ENCODE peak calls at places on chromosomes 16 and 17, in nine cellular contexts. J is astrocyte of the cerebellum; H is A549; U is left ventricle myocardium inferior; K is esophagus squamous epithelium; W is BJ; M is upper lobe of right lung; A is CD4-positive, alpha-beta T cell; Q is fibroblast of pulmonary artery. V is an unnamed sample.

GRCh38 chr17:16918443-16918842 is 53.5 kb downstream of the TNFRSF13B start:
- DNase-seq in J (no peak), H (no peak), U (no peak), K (no peak), W (no peak), M (no peak), A (no peak), Q (no peak), V (no peak)

GRCh38 chr16:86297391-86297790 is 212.9 kb upstream of the FOXF1 start:
- DNase-seq in J (no peak), H (no peak), U (no peak), K (no peak), W (no peak), M (no peak), A (no peak), Q (no peak), V (no peak)

GRCh38 chr16:56911771-56912541 is 20.0 kb upstream of the HERPUD1 start:
- DNase-seq in J (no peak), H (no peak), U (peak; percentile 23), K (no peak), W (no peak), M (peak; percentile 75), A (no peak), Q (peak; percentile 84), V (no peak)

GRCh38 chr17:39077252-39077651 is 74.2 kb downstream of the PLXDC1 start:
- DNase-seq in J (no peak), H (no peak), U (no peak), K (no peak), W (no peak), M (no peak), A (no peak), Q (no peak), V (no peak)

GRCh38 chr17:77530591-77530990 is 389.8 kb downstream of the SEC14L1 start:
- DNase-seq in J (no peak), H (no peak), U (no peak), K (no peak), W (no peak), M (peak; percentile 27), A (no peak), Q (no peak), V (no peak)

GRCh38 chr17:47204722-47205418 is 4.3 kb upstream of the MYL4 start:
- DNase-seq in J (no peak), H (no peak), U (peak; percentile 34), K (no peak), W (no peak), M (no peak), A (peak; percentile 14), Q (no peak), V (no peak)

GRCh38 chr16:79970091-79970490 is 369.6 kb upstream of the MAF start:
- DNase-seq in J (no peak), H (no peak), U (no peak), K (no peak), W (no peak), M (no peak), A (no peak), Q (no peak), V (no peak)

GRCh38 chr17:40322417-40323315 is 13.7 kb downstream of the RARA start:
- DNase-seq in J (no peak), H (peak; percentile 82), U (peak; percentile 74), K (peak; percentile 57), W (no peak), M (peak; percentile 89), A (peak; percentile 73), Q (peak; percentile 93), V (peak; percentile 65)

GRCh38 chr17:58328195-58329034 is at the start of gene TSPOAP1:
- DNase-seq in J (no peak), H (no peak), U (peak; percentile 19), K (no peak), W (no peak), M (peak; percentile 70), A (peak; percentile 71), Q (no peak), V (no peak)

GRCh38 chr16:78340590-78340989 is 241.1 kb downstream of the WWOX start:
- DNase-seq in J (no peak), H (no peak), U (no peak), K (no peak), W (no peak), M (no peak), A (no peak), Q (no peak), V (no peak)

GRCh38 chr17:1179635-1180433 is at the start of gene ABR:
- DNase-seq in J (no peak), H (no peak), U (peak; percentile 55), K (no peak), W (no peak), M (peak; percentile 83), A (peak; percentile 50), Q (peak; percentile 32), V (no peak)

GRCh38 chr17:15384142-15384803 is 42.9 kb upstream of the TEKT3 start:
- DNase-seq in J (no peak), H (no peak), U (peak; percentile 71), K (no peak), W (no peak), M (no peak), A (no peak), Q (peak; percentile 69), V (no peak)

GRCh38 chr17:19905514-19905913 is 37.8 kb upstream of the ULK2 start:
- DNase-seq in J (no peak), H (no peak), U (no peak), K (no peak), W (no peak), M (no peak), A (no peak), Q (no peak), V (no peak)

GRCh38 chr17:14760212-14760611 is 459.3 kb downstream of the HS3ST3B1 start:
- DNase-seq in J (no peak), H (no peak), U (no peak), K (no peak), W (no peak), M (no peak), A (no peak), Q (no peak), V (no peak)

DNA sequence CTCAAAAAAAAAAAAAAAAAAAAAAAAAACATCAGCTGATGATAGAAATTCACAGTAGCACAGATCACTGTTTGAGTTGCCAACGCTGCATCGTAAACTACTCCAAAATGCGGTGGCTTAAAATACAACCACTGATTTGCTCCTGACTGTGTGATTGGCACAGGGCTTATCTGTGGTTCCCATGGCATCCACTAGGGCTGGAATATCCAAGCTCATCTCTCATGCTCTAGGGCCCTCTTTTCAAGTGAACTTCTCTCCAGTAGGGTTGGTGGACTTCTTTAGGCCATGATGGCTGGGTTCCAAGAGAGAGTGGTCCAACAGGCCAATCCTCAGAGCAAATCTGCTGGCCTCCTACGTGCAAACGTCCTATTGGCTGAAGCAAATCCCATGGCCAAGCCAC is 15.9 kb upstream of the GPRC5B start:
- DNase-seq in J (no peak), H (no peak), U (no peak), K (no peak), W (no peak), M (no peak), A (no peak), Q (no peak), V (no peak)
- TF ChIP-seq CTCF in J (peak; percentile 5), H (no peak), U (no peak), K (no peak), W (peak; percentile 7), M (no peak), A (no peak), Q (no peak), V (no peak)

DNA sequence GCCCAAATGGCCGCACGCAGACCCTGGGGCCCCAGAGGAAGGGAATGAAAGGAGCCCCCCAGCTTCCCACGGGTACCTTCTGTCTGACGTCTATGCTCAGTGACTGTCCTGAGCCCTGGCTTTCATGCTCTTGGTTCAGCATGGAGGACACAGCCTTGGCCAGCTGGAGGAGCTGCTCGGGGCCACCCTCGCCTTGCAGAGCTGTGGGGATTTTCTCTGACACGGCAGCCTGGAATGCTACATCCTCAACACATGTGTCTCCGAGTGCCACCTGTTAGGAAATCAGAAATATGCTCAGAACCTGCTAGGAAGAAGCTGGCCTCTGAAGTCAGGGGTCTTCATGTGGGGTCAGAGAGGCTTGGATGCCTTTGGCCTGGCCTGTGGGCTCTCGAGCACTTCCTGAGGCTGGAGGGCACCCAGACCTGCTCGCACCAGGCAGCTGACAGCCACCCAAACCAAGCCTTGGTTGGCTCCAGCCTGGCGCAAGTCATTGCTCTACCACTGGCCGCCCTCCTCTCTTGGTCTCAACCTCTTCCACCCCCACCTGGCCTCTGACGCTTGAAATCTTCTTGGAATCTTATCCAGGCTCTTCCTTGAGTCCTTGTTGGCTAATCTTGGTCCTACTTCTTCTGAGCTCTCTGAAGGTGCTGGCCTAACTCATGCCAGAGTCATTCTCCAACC is 63.7 kb upstream of the BCO1 start:
- DNase-seq in J (no peak), H (peak; percentile 72), U (no peak), K (no peak), W (no peak), M (no peak), A (no peak), Q (no peak), V (no peak)
- TF ChIP-seq CTCF in J (no peak), H (no peak), U (no peak), K (no peak), W (peak; percentile 32), M (no peak), A (no peak), Q (no peak), V (no peak)

DNA sequence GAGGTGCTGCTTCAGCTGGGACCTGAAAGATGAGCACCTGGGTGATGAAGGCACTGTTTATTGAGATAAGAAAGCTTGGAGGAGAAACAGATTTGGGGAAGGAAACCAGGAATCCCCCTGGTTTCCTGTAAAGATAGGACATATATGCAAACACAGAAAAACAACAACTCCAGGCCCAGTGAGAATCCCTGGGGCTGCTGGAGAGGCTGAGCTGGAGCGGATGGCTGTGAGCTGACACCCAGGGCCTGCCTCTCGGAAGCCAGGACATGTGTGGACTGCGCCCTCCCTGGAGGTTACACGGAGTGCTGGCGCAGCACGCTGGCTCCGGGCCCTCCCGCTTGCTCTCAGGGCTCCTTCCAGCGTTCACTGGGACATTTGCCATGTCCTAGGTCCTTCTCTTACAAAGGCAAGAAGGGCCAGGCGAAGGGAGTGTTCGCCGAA is 57.5 kb downstream of the CYB5B start:
- DNase-seq in J (peak; percentile 42), H (no peak), U (peak; percentile 92), K (no peak), W (no peak), M (peak; percentile 92), A (no peak), Q (peak; percentile 85), V (peak; percentile 42)
- TF ChIP-seq CTCF in J (no peak), H (no peak), U (peak; percentile 38), K (no peak), W (peak; percentile 40), M (peak; percentile 42), A (no peak), Q (peak; percentile 14), V (peak; percentile 14)

DNA sequence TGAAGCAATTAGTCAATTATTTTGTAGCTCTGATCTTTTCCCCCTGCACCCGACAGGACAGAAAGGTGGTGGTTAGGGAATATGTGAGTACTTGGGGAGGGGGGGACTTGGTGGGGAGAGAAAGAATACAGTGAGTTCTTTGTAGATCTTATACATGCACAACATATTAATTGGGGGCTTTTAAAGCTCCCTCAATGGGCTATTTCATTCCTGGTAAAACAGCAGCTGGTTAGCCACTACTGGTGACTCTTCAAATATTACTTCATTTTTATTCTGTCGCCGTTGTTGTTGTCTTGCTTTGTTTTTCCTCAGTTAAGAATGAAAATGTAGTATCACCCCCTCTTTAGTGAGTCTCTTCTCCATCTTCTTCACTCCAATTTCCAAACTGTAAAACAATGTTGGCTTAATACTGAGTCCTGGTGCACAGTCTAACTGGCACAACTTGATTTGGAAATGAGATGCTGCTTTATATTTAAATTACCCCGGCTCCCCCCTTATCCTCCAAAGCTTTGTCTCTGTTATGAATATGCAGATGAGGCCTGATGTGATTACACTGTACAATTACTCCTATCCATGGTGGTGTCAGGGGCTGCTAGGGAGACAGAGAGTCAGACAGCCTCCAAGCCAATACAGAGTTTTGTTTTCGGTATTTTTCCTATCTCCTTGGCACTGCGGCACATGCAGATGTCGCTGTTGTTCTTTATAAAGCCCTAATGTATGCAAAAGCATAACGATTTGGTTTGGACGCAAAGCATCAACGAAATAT is 256.8 kb upstream of the PMFBP1 start:
- DNase-seq in J (no peak), H (no peak), U (no peak), K (no peak), W (no peak), M (no peak), A (no peak), Q (no peak), V (no peak)
- TF ChIP-seq CTCF in J (peak; percentile 63), H (no peak), U (no peak), K (no peak), W (no peak), M (no peak), A (no peak), Q (no peak), V (no peak)

V was measured in AG09319.